ENCODE peak calls at places on chromosomes 6 and 20, in nine cellular contexts. Y, R, F, E, Z, M, I, H and G are unnamed samples.

GRCh38 chr6:158853072-158853871 is 34.1 kb upstream of the EZR start:
- DNase-seq in Y (peak), R (peak), F (peak), E (peak), Z (peak), M (peak), I (peak), H (peak), G (peak)

GRCh38 chr6:142907544-142907943 is 37.4 kb downstream of the HIVEP2 start:
- DNase-seq in Y (no peak), R (no peak), F (no peak), E (no peak), Z (no peak), M (no peak), I (no peak), H (peak), G (no peak)

GRCh38 chr6:26141378-26141901 is 54.2 kb downstream of the HFE start:
- DNase-seq in Y (no peak), R (no peak), F (no peak), E (no peak), Z (peak), M (no peak), I (no peak), H (no peak), G (no peak)

GRCh38 chr6:39280247-39280731 is 33.9 kb downstream of the KCNK17 start:
- DNase-seq in Y (peak), R (peak), F (no peak), E (peak), Z (no peak), M (peak), I (no peak), H (no peak), G (no peak)

GRCh38 chr6:4466260-4466659 is 309.9 kb upstream of the CDYL start:
- DNase-seq in Y (no peak), R (no peak), F (no peak), E (no peak), Z (no peak), M (no peak), I (peak), H (no peak), G (no peak)

GRCh38 chr20:32155017-32155965 is 45.8 kb downstream of the TM9SF4 start:
- DNase-seq in Y (peak), R (peak), F (peak), E (peak), Z (peak), M (peak), I (peak), H (peak), G (peak)

GRCh38 chr20:62176866-62177265 is 6.0 kb upstream of the MTG2 start:
- DNase-seq in Y (no peak), R (no peak), F (no peak), E (no peak), Z (no peak), M (no peak), I (no peak), H (no peak), G (no peak)

GRCh38 chr20:50540620-50541605 is 30.7 kb downstream of the PTPN1 start:
- DNase-seq in Y (no peak), R (peak), F (no peak), E (peak), Z (no peak), M (peak), I (peak), H (no peak), G (peak)

GRCh38 chr20:63472159-63472811 is at the start of gene KCNQ2:
- DNase-seq in Y (no peak), R (no peak), F (no peak), E (no peak), Z (no peak), M (no peak), I (no peak), H (no peak), G (peak)

GRCh38 chr20:37836926-37837325 is 66.0 kb upstream of the VSTM2L start:
- DNase-seq in Y (no peak), R (no peak), F (no peak), E (no peak), Z (no peak), M (no peak), I (no peak), H (no peak), G (no peak)

GRCh38 chr6:35436071-35436865 is 15.9 kb upstream of the FANCE start:
- DNase-seq in Y (peak), R (no peak), F (no peak), E (no peak), Z (no peak), M (no peak), I (no peak), H (no peak), G (no peak)

GRCh38 chr6:99013661-99014458 is 66.1 kb upstream of the FBXL4 start:
- DNase-seq in Y (no peak), R (peak), F (no peak), E (no peak), Z (no peak), M (peak), I (no peak), H (no peak), G (no peak)

GRCh38 chr6:22526753-22527152 is 42.6 kb upstream of the HDGFL1 start:
- DNase-seq in Y (no peak), R (no peak), F (no peak), E (no peak), Z (no peak), M (no peak), I (peak), H (no peak), G (no peak)

GRCh38 chr20:17971571-17972013 is 2.8 kb downstream of the MGME1 start:
- DNase-seq in Y (no peak), R (peak), F (no peak), E (no peak), Z (no peak), M (peak), I (peak), H (no peak), G (peak)
- H3K4me3 ChIP-seq in Y (no peak), R (peak), F (no peak), E (peak), Z (no peak), M (peak), I (peak), H (peak), G (no peak)

GRCh38 chr20:54027704-54028103 is 42.7 kb downstream of the BCAS1 start:
- DNase-seq in Y (no peak), R (no peak), F (no peak), E (no peak), Z (no peak), M (no peak), I (no peak), H (no peak), G (no peak)
- TF ChIP-seq CTCF in Y (no peak), R (no peak), F (no peak), E (no peak), Z (no peak), M (no peak), I (no peak), H (no peak), G (no peak)

DNA sequence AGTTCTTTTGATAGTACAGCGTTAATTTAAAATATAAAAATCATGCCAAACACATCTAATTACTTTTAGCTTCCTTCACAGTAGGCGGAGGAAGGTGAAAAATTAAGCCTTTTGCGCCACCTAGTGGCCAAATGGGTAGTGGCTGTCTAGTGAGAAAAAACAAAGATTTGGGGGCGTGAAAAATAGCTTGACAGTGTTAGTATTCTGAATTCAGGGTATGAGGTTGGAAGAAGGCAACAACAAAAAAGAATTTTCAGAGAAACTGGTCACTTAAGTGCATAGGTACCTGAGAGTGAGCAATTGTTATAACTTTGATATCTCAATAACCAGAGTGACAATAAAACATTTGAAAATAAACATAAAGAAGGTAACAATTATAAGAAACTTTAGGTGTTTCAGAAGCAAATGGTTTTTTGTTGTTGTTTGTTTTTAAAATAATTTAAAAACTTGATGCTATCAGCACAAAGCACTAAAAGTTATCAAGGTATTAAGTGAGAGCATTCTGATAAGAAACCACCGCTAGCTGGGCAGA is 14.3 kb downstream of the PSMB9 start:
- DNase-seq in Y (peak), R (peak), F (peak), E (peak), Z (peak), M (peak), I (peak), H (peak), G (peak)
- H3K4me3 ChIP-seq in Y (no peak), R (no peak), F (no peak), E (no peak), Z (no peak), M (no peak), I (no peak), H (no peak), G (no peak)

GRCh38 chr6:75563032-75563431 is 38.6 kb upstream of the SENP6 start:
- DNase-seq in Y (no peak), R (peak), F (no peak), E (no peak), Z (no peak), M (peak), I (peak), H (peak), G (peak)
- TF ChIP-seq CTCF in Y (no peak), R (peak), F (no peak), E (peak), Z (no peak), M (peak), I (peak), H (peak), G (peak)

GRCh38 chr6:68632620-68633195 is 2.4 kb upstream of the ADGRB3 start:
- DNase-seq in Y (no peak), R (no peak), F (no peak), E (no peak), Z (no peak), M (no peak), I (no peak), H (no peak), G (no peak)
- H3K4me3 ChIP-seq in Y (no peak), R (no peak), F (no peak), E (no peak), Z (no peak), M (no peak), I (no peak), H (no peak), G (no peak)

GRCh38 chr20:6122873-6123649 is at the start of gene FERMT1:
- DNase-seq in Y (peak), R (peak), F (peak), E (peak), Z (peak), M (peak), I (peak), H (peak), G (peak)
- TF ChIP-seq CTCF in Y (no peak), R (peak), F (no peak), E (no peak), Z (no peak), M (no peak), I (no peak), H (no peak), G (peak)